ENCODE peak calls at places on chromosome 19, in ten cellular contexts. W is Daoy; A is naive thymus-derived CD4-positive, alpha-beta T cell; T is activated CD4-positive, alpha-beta T cell treated with anti-CD3 and anti-CD28 coated beads for 48 hours; U is NCI-H510A; M is right lobe of liver; E is nucleus accumbens; F is Kasumi-1; O is globus pallidus; B is AG08395. G is an unnamed sample.

GRCh38 chr19:42573642-42574041 is 21.1 kb downstream of the CEACAM8 start:
- DNase-seq in W (no peak), A (no peak), T (no peak), U (no peak), M (no peak), E (no peak), F (no peak), O (no peak), B (no peak), G (no peak)

GRCh38 chr19:3604987-3605343 is 1.7 kb downstream of the TBXA2R start:
- DNase-seq in W (no peak), A (peak), T (no peak), U (no peak), M (no peak), E (no peak), F (no peak), O (no peak), B (no peak), G (peak)

GRCh38 chr19:44993526-44993925 is 7.7 kb upstream of the RELB start:
- DNase-seq in W (no peak), A (no peak), T (no peak), U (no peak), M (no peak), E (no peak), F (no peak), O (no peak), B (no peak), G (no peak)

GRCh38 chr19:29277107-29277506 is 64.2 kb upstream of the UQCRFS1 start:
- DNase-seq in W (peak), A (peak), T (peak), U (no peak), M (no peak), E (no peak), F (no peak), O (no peak), B (peak), G (no peak)

GRCh38 chr19:5067666-5068065 is 98.8 kb downstream of the KDM4B start:
- DNase-seq in W (no peak), A (no peak), T (no peak), U (no peak), M (peak), E (no peak), F (no peak), O (no peak), B (no peak), G (no peak)

GRCh38 chr19:16581145-16581970 is 9.1 kb upstream of the SLC35E1 start:
- DNase-seq in W (no peak), A (no peak), T (no peak), U (no peak), M (no peak), E (no peak), F (no peak), O (no peak), B (no peak), G (no peak)

GRCh38 chr19:18173572-18174294 is at the start of gene IFI30:
- DNase-seq in W (peak), A (peak), T (peak), U (peak), M (peak), E (no peak), F (no peak), O (no peak), B (peak), G (peak)

GRCh38 chr19:7419777-7420439 is 68.9 kb downstream of the PEX11G start:
- DNase-seq in W (no peak), A (no peak), T (no peak), U (no peak), M (no peak), E (no peak), F (no peak), O (no peak), B (no peak), G (no peak)

GRCh38 chr19:38952395-38953165 is 21.8 kb downstream of the MRPS12 start:
- DNase-seq in W (no peak), A (peak), T (peak), U (no peak), M (peak), E (no peak), F (peak), O (no peak), B (no peak), G (no peak)

GRCh38 chr19:55585658-55586339 is 5.2 kb upstream of the ZNF579 start:
- DNase-seq in W (peak), A (peak), T (peak), U (peak), M (peak), E (peak), F (no peak), O (peak), B (peak), G (peak)

GRCh38 chr19:18764591-18765051 is 26.5 kb downstream of the COMP start:
- DNase-seq in W (peak), A (no peak), T (no peak), U (no peak), M (no peak), E (no peak), F (no peak), O (no peak), B (peak), G (no peak)

GRCh38 chr19:536031-536880 is 4.7 kb downstream of the CDC34 start:
- DNase-seq in W (no peak), A (no peak), T (no peak), U (no peak), M (peak), E (no peak), F (no peak), O (no peak), B (no peak), G (peak)

GRCh38 chr19:27676877-27677276 is 1536.1 kb downstream of the UQCRFS1 start:
- DNase-seq in W (no peak), A (no peak), T (no peak), U (no peak), M (no peak), E (no peak), F (no peak), O (no peak), B (no peak), G (no peak)

GRCh38 chr19:18856385-18857126 is 24.8 kb downstream of the UPF1 start:
- DNase-seq in W (no peak), A (no peak), T (no peak), U (no peak), M (no peak), E (peak), F (peak), O (peak), B (peak), G (no peak)

GRCh38 chr19:1064661-1065605 is 2.0 kb upstream of the ARHGAP45 start:
- DNase-seq in W (peak), A (peak), T (peak), U (no peak), M (peak), E (no peak), F (peak), O (no peak), B (peak), G (peak)

GRCh38 chr19:38838986-38839761 is 7.6 kb upstream of the ECH1 start:
- DNase-seq in W (no peak), A (no peak), T (no peak), U (no peak), M (no peak), E (no peak), F (no peak), O (no peak), B (no peak), G (peak)

G was measured in aorta.